ENCODE peak calls at places on chromosomes 16 and 17, in nine cellular contexts. T is kidney epithelial cell; N is left cardiac atrium; D is iPS DF 19.7; S is cardiac fibroblast; H is retina; Y is NCI-H1436; W is stimulated activated CD4-positive, alpha-beta T cell treated with anti-CD3 and anti-CD28 coated beads, Interleukin-2, amount 100 ng/mL, for 4 hours; Z is activated T-helper 1 cell treated with anti-CD3 and anti-CD28 coated beads, Interleukin-2, amount 50 U/mL, for 16 hours. M is an unnamed sample.

GRCh38 chr16:69595127-69596036 is 29.6 kb downstream of the NFAT5 start:
- DNase-seq in T (no peak), N (no peak), D (no peak), S (peak; percentile 61), H (no peak), Y (no peak), W (no peak), Z (no peak), M (no peak)

GRCh38 chr17:49444384-49444783 is 29.7 kb upstream of the PHB1 start:
- DNase-seq in T (no peak), N (no peak), D (no peak), S (no peak), H (no peak), Y (no peak), W (no peak), Z (no peak), M (no peak)

GRCh38 chr17:66386789-66387351 is 84.5 kb downstream of the PRKCA start:
- DNase-seq in T (peak; percentile 54), N (no peak), D (no peak), S (peak; percentile 74), H (no peak), Y (no peak), W (no peak), Z (no peak), M (no peak)

GRCh38 chr16:51290410-51290809 is 139.3 kb upstream of the SALL1 start:
- DNase-seq in T (no peak), N (no peak), D (peak; percentile 30), S (no peak), H (no peak), Y (no peak), W (no peak), Z (no peak), M (no peak)

GRCh38 chr16:27425961-27426360 is 24.0 kb downstream of the IL21R start:
- DNase-seq in T (no peak), N (no peak), D (no peak), S (no peak), H (no peak), Y (no peak), W (no peak), Z (no peak), M (no peak)

GRCh38 chr16:81821422-81822128 is 42.5 kb downstream of the PLCG2 start:
- DNase-seq in T (no peak), N (no peak), D (no peak), S (no peak), H (no peak), Y (no peak), W (no peak), Z (no peak), M (no peak)

GRCh38 chr17:75412455-75413317 is 7.2 kb upstream of the GRB2 start:
- DNase-seq in T (no peak), N (peak; percentile 50), D (peak; percentile 47), S (peak; percentile 75), H (peak; percentile 84), Y (peak; percentile 81), W (peak; percentile 52), Z (peak; percentile 56), M (no peak)

GRCh38 chr16:52193441-52193840 is 353.5 kb downstream of the TOX3 start:
- DNase-seq in T (no peak), N (no peak), D (no peak), S (no peak), H (no peak), Y (no peak), W (no peak), Z (no peak), M (no peak)

GRCh38 chr17:80024206-80024972 is 11.3 kb downstream of the TBC1D16 start:
- DNase-seq in T (no peak), N (no peak), D (no peak), S (no peak), H (no peak), Y (no peak), W (no peak), Z (no peak), M (no peak)

GRCh38 chr17:21500064-21500463 is 123.9 kb downstream of the KCNJ12 start:
- DNase-seq in T (no peak), N (no peak), D (no peak), S (no peak), H (no peak), Y (no peak), W (no peak), Z (no peak), M (no peak)

GRCh38 chr16:11016993-11017392 is 72.6 kb downstream of the CLEC16A start:
- DNase-seq in T (no peak), N (peak; percentile 69), D (no peak), S (peak; percentile 66), H (no peak), Y (peak; percentile 24), W (no peak), Z (no peak), M (peak; percentile 61)